ENCODE peak calls at places on chromosomes 12 and 14, in five cellular contexts. One of them, this sample, is unnamed. For H3K36me3, the result is how much of the 10 kb centered on the place peaks cover.

GRCh38 chr14:23009939-23010718 is at the start of gene C14orf93:
- DNase-seq in tibial nerve: peak
- DNase-seq in Panc1: peak
- DNase-seq in tibial artery: peak
- DNase-seq in left ventricle myocardium inferior: peak
- DNase-seq in this sample: peak

GRCh38 chr14:54715244-54715643 is 148.3 kb downstream of the SAMD4A start:
- DNase-seq in tibial nerve: no peak
- DNase-seq in Panc1: no peak
- DNase-seq in tibial artery: no peak
- DNase-seq in left ventricle myocardium inferior: no peak
- DNase-seq in this sample: no peak

GRCh38 chr14:36647827-36648753 is 13.6 kb upstream of the PAX9 start:
- DNase-seq in tibial nerve: no peak
- DNase-seq in Panc1: no peak
- DNase-seq in tibial artery: no peak
- DNase-seq in left ventricle myocardium inferior: no peak
- DNase-seq in this sample: peak

GRCh38 chr14:104431929-104432541 is 147.5 kb upstream of the C14orf180 start:
- DNase-seq in tibial nerve: no peak
- DNase-seq in Panc1: no peak
- DNase-seq in tibial artery: no peak
- DNase-seq in left ventricle myocardium inferior: no peak
- DNase-seq in this sample: no peak

GRCh38 chr12:40946612-40947194 is 241.4 kb upstream of the PDZRN4 start:
- DNase-seq in tibial nerve: no peak
- DNase-seq in Panc1: no peak
- DNase-seq in tibial artery: no peak
- DNase-seq in left ventricle myocardium inferior: no peak
- DNase-seq in this sample: no peak

GRCh38 chr12:120470150-120470817 is 736 bp upstream of the SRSF9 start:
- DNase-seq in tibial nerve: no peak
- DNase-seq in Panc1: no peak
- DNase-seq in tibial artery: no peak
- DNase-seq in left ventricle myocardium inferior: no peak
- DNase-seq in this sample: no peak

GRCh38 chr12:21499765-21500164 is 1.7 kb downstream of the RECQL start:
- DNase-seq in tibial nerve: no peak
- DNase-seq in Panc1: no peak
- DNase-seq in tibial artery: no peak
- DNase-seq in left ventricle myocardium inferior: no peak
- DNase-seq in this sample: no peak

GRCh38 chr12:60501124-60501729 is 905.4 kb downstream of the SLC16A7 start:
- DNase-seq in tibial nerve: no peak
- DNase-seq in Panc1: no peak
- DNase-seq in tibial artery: no peak
- DNase-seq in left ventricle myocardium inferior: no peak
- DNase-seq in this sample: no peak

GRCh38 chr14:85233756-85234545 is 296.0 kb upstream of the FLRT2 start:
- DNase-seq in tibial nerve: no peak
- DNase-seq in Panc1: peak
- DNase-seq in tibial artery: no peak
- DNase-seq in left ventricle myocardium inferior: no peak
- DNase-seq in this sample: no peak

GRCh38 chr14:63468273-63468672 is 74.9 kb downstream of the PPP2R5E start:
- DNase-seq in tibial nerve: no peak
- DNase-seq in Panc1: no peak
- DNase-seq in tibial artery: no peak
- DNase-seq in left ventricle myocardium inferior: no peak
- DNase-seq in this sample: no peak

GRCh38 chr14:22560638-22561365 is 28.2 kb downstream of the DAD1 start:
- DNase-seq in tibial nerve: no peak
- DNase-seq in Panc1: no peak
- DNase-seq in tibial artery: no peak
- DNase-seq in left ventricle myocardium inferior: no peak
- DNase-seq in this sample: peak

GRCh38 chr12:109592905-109593272 is 19.3 kb downstream of the MVK start:
- DNase-seq in tibial nerve: no peak
- DNase-seq in Panc1: no peak
- DNase-seq in tibial artery: no peak
- DNase-seq in left ventricle myocardium inferior: peak
- DNase-seq in this sample: no peak
- H3K36me3 ChIP-seq in tibial nerve: under half
- H3K36me3 ChIP-seq in Panc1: under half
- H3K36me3 ChIP-seq in tibial artery: under half
- H3K36me3 ChIP-seq in left ventricle myocardium inferior: under half
- H3K36me3 ChIP-seq in this sample: under half

GRCh38 chr12:109291531-109292341 is 17.3 kb downstream of the FOXN4 start:
- DNase-seq in tibial nerve: no peak
- DNase-seq in Panc1: no peak
- DNase-seq in tibial artery: peak
- DNase-seq in left ventricle myocardium inferior: peak
- DNase-seq in this sample: peak

GRCh38 chr12:109291117-109291516 is 18.0 kb downstream of the FOXN4 start:
- DNase-seq in tibial nerve: no peak
- DNase-seq in Panc1: no peak
- DNase-seq in tibial artery: no peak
- DNase-seq in left ventricle myocardium inferior: no peak
- DNase-seq in this sample: no peak

GRCh38 chr12:109293106-109293505 is 16.0 kb downstream of the FOXN4 start:
- DNase-seq in tibial nerve: no peak
- DNase-seq in Panc1: no peak
- DNase-seq in tibial artery: no peak
- DNase-seq in left ventricle myocardium inferior: no peak
- DNase-seq in this sample: no peak

GRCh38 chr12:109294286-109294796 is 14.7 kb downstream of the FOXN4 start:
- DNase-seq in tibial nerve: no peak
- DNase-seq in Panc1: no peak
- DNase-seq in tibial artery: no peak
- DNase-seq in left ventricle myocardium inferior: no peak
- DNase-seq in this sample: no peak

GRCh38 chr12:109292342-109292711 is 16.8 kb downstream of the FOXN4 start:
- DNase-seq in tibial nerve: no peak
- DNase-seq in Panc1: no peak
- DNase-seq in tibial artery: no peak
- DNase-seq in left ventricle myocardium inferior: no peak
- DNase-seq in this sample: no peak
- TF ChIP-seq CTCF in tibial nerve: no peak
- TF ChIP-seq CTCF in Panc1: no peak
- TF ChIP-seq CTCF in tibial artery: no peak
- TF ChIP-seq CTCF in left ventricle myocardium inferior: no peak
- TF ChIP-seq CTCF in this sample: no peak

DNA sequence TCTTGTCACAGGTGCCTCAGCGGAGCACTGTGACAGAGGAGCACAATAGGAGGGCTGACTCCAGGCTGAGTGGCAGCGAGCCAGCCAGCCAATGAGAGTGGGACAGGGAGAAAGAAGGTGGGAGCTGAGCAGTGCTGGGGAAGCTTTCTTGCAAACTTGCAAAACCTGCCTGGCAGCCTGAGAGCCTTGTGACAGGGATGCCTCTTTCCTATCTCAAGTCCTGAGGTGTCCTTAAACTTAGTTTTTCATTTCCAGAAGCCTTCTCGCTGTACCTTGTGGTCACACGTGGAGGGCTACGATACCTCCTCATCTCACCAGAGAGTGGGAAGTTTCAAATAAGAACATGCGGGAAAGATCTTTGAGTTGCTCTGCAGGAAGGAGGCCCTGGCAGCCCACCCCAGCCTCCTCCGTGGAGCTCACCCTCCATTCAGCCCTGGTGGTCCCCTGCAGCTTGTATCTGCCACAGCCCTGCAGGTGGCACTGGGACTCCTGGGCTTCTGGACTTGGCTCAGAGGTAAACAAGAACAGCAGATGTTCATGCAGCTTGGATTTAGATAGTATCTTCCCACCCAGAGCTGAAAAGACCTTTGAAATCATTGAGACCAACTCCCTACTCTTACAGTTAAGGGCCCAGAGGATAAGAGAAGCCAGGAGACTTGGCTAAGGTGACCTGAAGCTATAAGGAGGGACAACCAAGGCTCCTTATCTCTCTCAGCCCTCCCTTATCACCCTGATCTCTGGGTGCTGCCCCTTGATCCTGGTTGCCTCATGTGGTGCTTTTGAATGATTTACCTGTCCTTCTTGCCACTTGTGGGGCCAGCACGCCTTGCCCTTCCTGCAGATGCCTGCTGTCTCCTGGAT is 153.5 kb upstream of the MAX start:
- DNase-seq in tibial nerve: no peak
- DNase-seq in Panc1: no peak
- DNase-seq in tibial artery: no peak
- DNase-seq in left ventricle myocardium inferior: no peak
- DNase-seq in this sample: peak
- H3K4me3 ChIP-seq in tibial nerve: no peak
- H3K4me3 ChIP-seq in Panc1: no peak
- H3K4me3 ChIP-seq in tibial artery: no peak
- H3K4me3 ChIP-seq in left ventricle myocardium inferior: no peak
- H3K4me3 ChIP-seq in this sample: no peak

DNA sequence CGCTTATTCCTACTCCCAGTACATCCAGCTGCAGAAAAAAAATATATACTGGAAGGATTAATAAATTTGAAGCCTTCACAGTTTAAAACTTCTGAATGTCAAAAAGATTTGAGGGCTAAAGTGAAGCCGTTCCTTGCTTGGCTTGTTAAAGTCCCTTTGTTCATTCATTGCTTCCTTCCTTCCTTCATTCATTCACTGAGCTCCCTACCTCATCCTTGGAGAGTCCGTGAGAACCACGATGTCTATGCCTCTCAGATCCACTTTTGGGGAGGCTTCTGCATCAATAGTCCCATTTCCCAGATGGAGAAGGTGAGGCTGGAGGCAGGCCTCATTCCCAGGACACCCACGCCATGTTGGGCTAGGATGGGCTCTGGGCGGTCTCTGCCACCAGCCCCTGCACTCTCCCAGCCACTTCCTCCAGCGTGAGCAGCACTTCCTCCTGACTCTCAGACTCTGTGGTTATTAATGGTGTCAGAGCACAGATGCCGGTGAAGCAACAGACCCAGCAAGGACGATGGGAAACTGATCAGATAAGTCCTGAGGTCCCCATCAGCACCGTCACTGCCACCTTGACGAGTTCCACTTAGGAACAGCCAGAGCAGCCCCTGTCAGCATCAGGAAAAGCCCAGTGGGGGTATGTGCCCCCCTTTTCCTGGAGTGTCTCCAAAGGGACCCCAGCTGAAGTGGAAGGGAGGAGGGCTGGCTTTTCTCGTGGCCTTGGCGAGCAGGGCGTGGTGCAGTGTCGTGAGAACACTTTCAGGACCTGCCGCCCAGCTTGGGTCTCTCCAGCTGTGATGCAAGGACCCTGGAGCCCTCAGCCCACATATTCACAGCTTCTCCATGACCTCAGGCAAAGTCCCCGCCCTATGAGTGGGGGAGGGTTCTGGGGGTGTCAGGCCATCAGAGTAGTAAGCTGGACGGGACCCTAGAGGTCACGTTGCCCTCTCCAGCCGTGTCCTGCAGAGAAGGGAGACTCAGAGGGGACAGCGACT is 21.2 kb downstream of the ASB2 start:
- DNase-seq in tibial nerve: no peak
- DNase-seq in Panc1: no peak
- DNase-seq in tibial artery: no peak
- DNase-seq in left ventricle myocardium inferior: no peak
- DNase-seq in this sample: peak
- H3K36me3 ChIP-seq in tibial nerve: under half
- H3K36me3 ChIP-seq in Panc1: under half
- H3K36me3 ChIP-seq in tibial artery: under half
- H3K36me3 ChIP-seq in left ventricle myocardium inferior: half or more
- H3K36me3 ChIP-seq in this sample: under half

This sample was measured in mucosa of descending colon.